ENCODE peak calls at places on chromosomes 5 and 9, in six cellular contexts. One of them, this sample, is unnamed.
A peak's percentile ranks its signal among the peaks of the same experiment; 100 is the strongest.

GRCh38 chr9:36738318-36738975 is 165.8 kb downstream of the MELK start:
- DNase-seq in Peyer's patch: no peak
- DNase-seq in gastrocnemius medialis: no peak
- DNase-seq in suprapubic skin: no peak
- DNase-seq in adrenal gland: no peak
- DNase-seq in GM12892: no peak
- DNase-seq in this sample: no peak

GRCh38 chr9:127863179-127863578 is 8.7 kb upstream of the ENG start:
- DNase-seq in Peyer's patch: no peak
- DNase-seq in gastrocnemius medialis: no peak
- DNase-seq in suprapubic skin: no peak
- DNase-seq in adrenal gland: no peak
- DNase-seq in GM12892: no peak
- DNase-seq in this sample: no peak

GRCh38 chr5:159734366-159734765 is 181.9 kb upstream of the ADRA1B start:
- DNase-seq in Peyer's patch: no peak
- DNase-seq in gastrocnemius medialis: no peak
- DNase-seq in suprapubic skin: no peak
- DNase-seq in adrenal gland: no peak
- DNase-seq in GM12892: no peak
- DNase-seq in this sample: no peak

GRCh38 chr5:140647042-140647341 is 438 bp downstream of the NDUFA2 start:
- DNase-seq in Peyer's patch: no peak
- DNase-seq in gastrocnemius medialis: no peak
- DNase-seq in suprapubic skin: no peak
- DNase-seq in adrenal gland: no peak
- DNase-seq in GM12892: no peak
- DNase-seq in this sample: no peak

GRCh38 chr9:77469515-77470197 is 178.5 kb downstream of the GNA14 start:
- DNase-seq in Peyer's patch: no peak
- DNase-seq in gastrocnemius medialis: no peak
- DNase-seq in suprapubic skin: no peak
- DNase-seq in adrenal gland: no peak
- DNase-seq in GM12892: no peak
- DNase-seq in this sample: no peak

GRCh38 chr5:57662991-57663390 is 180.4 kb upstream of the ACTBL2 start:
- DNase-seq in Peyer's patch: no peak
- DNase-seq in gastrocnemius medialis: no peak
- DNase-seq in suprapubic skin: no peak
- DNase-seq in adrenal gland: no peak
- DNase-seq in GM12892: no peak
- DNase-seq in this sample: no peak

GRCh38 chr5:43422143-43422542 is 10.0 kb upstream of the CCL28 start:
- DNase-seq in Peyer's patch: no peak
- DNase-seq in gastrocnemius medialis: no peak
- DNase-seq in suprapubic skin: no peak
- DNase-seq in adrenal gland: no peak
- DNase-seq in GM12892: no peak
- DNase-seq in this sample: no peak

GRCh38 chr5:91022518-91022917 is 360.6 kb downstream of the ARRDC3 start:
- DNase-seq in Peyer's patch: no peak
- DNase-seq in gastrocnemius medialis: no peak
- DNase-seq in suprapubic skin: no peak
- DNase-seq in adrenal gland: peak; percentile 37
- DNase-seq in GM12892: no peak
- DNase-seq in this sample: no peak

GRCh38 chr5:111670826-111671492 is 86.0 kb downstream of the NREP start:
- DNase-seq in Peyer's patch: no peak
- DNase-seq in gastrocnemius medialis: no peak
- DNase-seq in suprapubic skin: no peak
- DNase-seq in adrenal gland: no peak
- DNase-seq in GM12892: no peak
- DNase-seq in this sample: no peak

GRCh38 chr5:105954341-105954740 is 1716.4 kb downstream of the EFNA5 start:
- DNase-seq in Peyer's patch: no peak
- DNase-seq in gastrocnemius medialis: no peak
- DNase-seq in suprapubic skin: no peak
- DNase-seq in adrenal gland: no peak
- DNase-seq in GM12892: no peak
- DNase-seq in this sample: no peak

GRCh38 chr9:89363311-89363670 is 45.0 kb downstream of the SECISBP2 start:
- DNase-seq in Peyer's patch: peak; percentile 37
- DNase-seq in gastrocnemius medialis: peak; percentile 0
- DNase-seq in suprapubic skin: peak; percentile 78
- DNase-seq in adrenal gland: no peak
- DNase-seq in GM12892: no peak
- DNase-seq in this sample: no peak

DNA sequence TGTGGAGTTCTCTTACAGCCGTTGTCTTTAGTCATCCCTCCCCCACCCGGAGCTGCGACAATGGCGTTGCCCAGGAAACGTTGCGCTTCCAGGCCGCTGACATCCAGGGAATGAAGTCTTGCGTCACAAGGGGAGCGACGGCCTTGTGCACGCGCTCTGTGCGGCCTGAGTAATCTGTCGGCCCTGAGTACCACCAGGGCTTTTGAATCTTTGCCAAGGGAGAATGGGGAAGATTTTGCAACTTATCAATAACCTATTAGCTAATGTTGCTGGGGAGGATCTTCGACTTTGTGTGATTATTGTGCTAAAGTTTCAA is at the start of gene SOX30:
- DNase-seq in Peyer's patch: no peak
- DNase-seq in gastrocnemius medialis: no peak
- DNase-seq in suprapubic skin: no peak
- DNase-seq in adrenal gland: no peak
- DNase-seq in GM12892: no peak
- DNase-seq in this sample: no peak
- TF ChIP-seq POLR2A in Peyer's patch: no peak
- TF ChIP-seq POLR2A in gastrocnemius medialis: no peak
- TF ChIP-seq POLR2A in suprapubic skin: no peak
- TF ChIP-seq POLR2A in adrenal gland: no peak
- TF ChIP-seq POLR2A in GM12892: no peak
- TF ChIP-seq POLR2A in this sample: no peak

GRCh38 chr5:62154758-62155157 is 151.2 kb upstream of the KIF2A start:
- DNase-seq in Peyer's patch: no peak
- DNase-seq in gastrocnemius medialis: no peak
- DNase-seq in suprapubic skin: no peak
- DNase-seq in adrenal gland: no peak
- DNase-seq in GM12892: no peak
- DNase-seq in this sample: no peak
- TF ChIP-seq POLR2A in Peyer's patch: no peak
- TF ChIP-seq POLR2A in gastrocnemius medialis: no peak
- TF ChIP-seq POLR2A in suprapubic skin: no peak
- TF ChIP-seq POLR2A in adrenal gland: no peak
- TF ChIP-seq POLR2A in GM12892: no peak
- TF ChIP-seq POLR2A in this sample: no peak

DNA sequence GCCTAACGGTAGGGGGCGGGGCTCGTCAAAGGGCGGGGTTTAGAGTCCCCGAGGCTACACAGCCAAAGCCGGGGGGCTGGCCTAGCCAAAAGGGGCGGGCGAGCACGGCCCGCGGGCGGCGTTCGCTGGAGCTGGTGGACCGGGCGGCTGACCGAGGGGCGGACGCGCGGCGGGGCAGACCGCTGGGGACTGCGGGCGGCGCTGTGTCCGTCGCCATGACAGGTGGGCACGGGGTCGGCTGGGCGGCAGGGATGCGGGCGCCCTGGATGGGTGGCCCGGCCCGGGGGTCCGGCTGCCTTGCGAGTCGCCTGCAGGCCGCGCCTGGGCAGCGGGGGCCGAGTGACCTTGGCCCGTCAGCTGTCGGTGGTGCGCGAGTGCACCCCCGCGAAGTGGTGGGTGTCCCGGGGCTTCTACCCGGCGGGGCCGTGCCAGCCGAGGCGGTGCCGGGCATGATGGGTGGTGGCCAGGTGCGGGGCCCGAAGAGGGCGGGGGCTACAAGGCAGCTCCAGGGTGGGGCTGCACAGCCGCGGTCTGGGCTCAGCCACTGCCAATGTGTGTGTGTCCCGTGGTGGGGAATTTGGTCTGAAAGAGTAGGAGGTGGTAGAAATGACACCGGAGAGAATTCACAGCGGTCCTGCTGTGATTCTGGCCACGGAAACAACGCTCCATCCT is at the start of gene CARD19:
- DNase-seq in Peyer's patch: peak; percentile 79
- DNase-seq in gastrocnemius medialis: peak; percentile 48
- DNase-seq in suprapubic skin: no peak
- DNase-seq in adrenal gland: peak; percentile 72
- DNase-seq in GM12892: peak; percentile 50
- DNase-seq in this sample: no peak
- TF ChIP-seq POLR2A in Peyer's patch: peak; percentile 96
- TF ChIP-seq POLR2A in gastrocnemius medialis: peak; percentile 99
- TF ChIP-seq POLR2A in suprapubic skin: no peak
- TF ChIP-seq POLR2A in adrenal gland: peak; percentile 97
- TF ChIP-seq POLR2A in GM12892: peak; percentile 71
- TF ChIP-seq POLR2A in this sample: no peak

GRCh38 chr5:11310158-11310557 is 549.1 kb upstream of the DAP start:
- DNase-seq in Peyer's patch: no peak
- DNase-seq in gastrocnemius medialis: no peak
- DNase-seq in suprapubic skin: no peak
- DNase-seq in adrenal gland: no peak
- DNase-seq in GM12892: no peak
- DNase-seq in this sample: no peak

GRCh38 chr5:11306365-11306764 is 545.3 kb upstream of the DAP start:
- DNase-seq in Peyer's patch: no peak
- DNase-seq in gastrocnemius medialis: no peak
- DNase-seq in suprapubic skin: no peak
- DNase-seq in adrenal gland: no peak
- DNase-seq in GM12892: no peak
- DNase-seq in this sample: no peak

GRCh38 chr5:11311731-11312130 is 550.7 kb upstream of the DAP start:
- DNase-seq in Peyer's patch: no peak
- DNase-seq in gastrocnemius medialis: no peak
- DNase-seq in suprapubic skin: no peak
- DNase-seq in adrenal gland: no peak
- DNase-seq in GM12892: no peak
- DNase-seq in this sample: no peak

DNA sequence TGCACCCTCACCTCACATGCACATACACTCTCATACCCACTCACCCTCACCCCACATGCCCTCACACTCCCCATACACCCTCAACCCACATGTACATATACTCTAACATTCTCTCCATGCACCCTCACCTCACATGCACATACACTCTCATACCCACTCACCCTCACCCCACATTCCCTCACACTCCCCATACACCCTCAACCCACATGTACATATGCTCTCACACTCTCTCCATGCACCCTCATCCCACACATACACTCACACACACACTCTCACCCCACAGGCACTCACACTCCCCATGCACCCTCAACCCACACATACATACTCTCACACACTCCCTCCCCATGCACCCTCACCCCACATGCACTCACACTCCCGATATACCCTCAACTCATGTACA is 550.2 kb upstream of the DAP start:
- DNase-seq in Peyer's patch: no peak
- DNase-seq in gastrocnemius medialis: no peak
- DNase-seq in suprapubic skin: no peak
- DNase-seq in adrenal gland: no peak
- DNase-seq in GM12892: no peak
- DNase-seq in this sample: no peak
- TF ChIP-seq POLR2A in Peyer's patch: no peak
- TF ChIP-seq POLR2A in gastrocnemius medialis: no peak
- TF ChIP-seq POLR2A in suprapubic skin: no peak
- TF ChIP-seq POLR2A in adrenal gland: no peak
- TF ChIP-seq POLR2A in GM12892: no peak
- TF ChIP-seq POLR2A in this sample: no peak

GRCh38 chr9:14251146-14252071 is 62.5 kb downstream of the NFIB start:
- DNase-seq in Peyer's patch: peak; percentile 66
- DNase-seq in gastrocnemius medialis: peak; percentile 81
- DNase-seq in suprapubic skin: peak; percentile 85
- DNase-seq in adrenal gland: peak; percentile 71
- DNase-seq in GM12892: no peak
- DNase-seq in this sample: no peak
- TF ChIP-seq POLR2A in Peyer's patch: no peak
- TF ChIP-seq POLR2A in gastrocnemius medialis: no peak
- TF ChIP-seq POLR2A in suprapubic skin: no peak
- TF ChIP-seq POLR2A in adrenal gland: no peak
- TF ChIP-seq POLR2A in GM12892: no peak
- TF ChIP-seq POLR2A in this sample: no peak

GRCh38 chr5:173964491-173964890 is 24.5 kb upstream of the C5orf47 start:
- DNase-seq in Peyer's patch: no peak
- DNase-seq in gastrocnemius medialis: no peak
- DNase-seq in suprapubic skin: no peak
- DNase-seq in adrenal gland: no peak
- DNase-seq in GM12892: no peak
- DNase-seq in this sample: no peak

GRCh38 chr5:173968154-173968553 is 20.8 kb upstream of the C5orf47 start:
- DNase-seq in Peyer's patch: no peak
- DNase-seq in gastrocnemius medialis: no peak
- DNase-seq in suprapubic skin: no peak
- DNase-seq in adrenal gland: no peak
- DNase-seq in GM12892: no peak
- DNase-seq in this sample: no peak

GRCh38 chr5:173963107-173963506 is 25.9 kb upstream of the C5orf47 start:
- DNase-seq in Peyer's patch: no peak
- DNase-seq in gastrocnemius medialis: peak; percentile 46
- DNase-seq in suprapubic skin: no peak
- DNase-seq in adrenal gland: peak; percentile 71
- DNase-seq in GM12892: no peak
- DNase-seq in this sample: no peak

GRCh38 chr5:173962436-173962835 is 26.5 kb upstream of the C5orf47 start:
- DNase-seq in Peyer's patch: no peak
- DNase-seq in gastrocnemius medialis: no peak
- DNase-seq in suprapubic skin: no peak
- DNase-seq in adrenal gland: no peak
- DNase-seq in GM12892: no peak
- DNase-seq in this sample: no peak

GRCh38 chr5:173963867-173964429 is 25.0 kb upstream of the C5orf47 start:
- DNase-seq in Peyer's patch: no peak
- DNase-seq in gastrocnemius medialis: no peak
- DNase-seq in suprapubic skin: no peak
- DNase-seq in adrenal gland: peak; percentile 54
- DNase-seq in GM12892: no peak
- DNase-seq in this sample: no peak
- TF ChIP-seq POLR2A in Peyer's patch: no peak
- TF ChIP-seq POLR2A in gastrocnemius medialis: no peak
- TF ChIP-seq POLR2A in suprapubic skin: no peak
- TF ChIP-seq POLR2A in adrenal gland: no peak
- TF ChIP-seq POLR2A in GM12892: no peak
- TF ChIP-seq POLR2A in this sample: no peak

DNA sequence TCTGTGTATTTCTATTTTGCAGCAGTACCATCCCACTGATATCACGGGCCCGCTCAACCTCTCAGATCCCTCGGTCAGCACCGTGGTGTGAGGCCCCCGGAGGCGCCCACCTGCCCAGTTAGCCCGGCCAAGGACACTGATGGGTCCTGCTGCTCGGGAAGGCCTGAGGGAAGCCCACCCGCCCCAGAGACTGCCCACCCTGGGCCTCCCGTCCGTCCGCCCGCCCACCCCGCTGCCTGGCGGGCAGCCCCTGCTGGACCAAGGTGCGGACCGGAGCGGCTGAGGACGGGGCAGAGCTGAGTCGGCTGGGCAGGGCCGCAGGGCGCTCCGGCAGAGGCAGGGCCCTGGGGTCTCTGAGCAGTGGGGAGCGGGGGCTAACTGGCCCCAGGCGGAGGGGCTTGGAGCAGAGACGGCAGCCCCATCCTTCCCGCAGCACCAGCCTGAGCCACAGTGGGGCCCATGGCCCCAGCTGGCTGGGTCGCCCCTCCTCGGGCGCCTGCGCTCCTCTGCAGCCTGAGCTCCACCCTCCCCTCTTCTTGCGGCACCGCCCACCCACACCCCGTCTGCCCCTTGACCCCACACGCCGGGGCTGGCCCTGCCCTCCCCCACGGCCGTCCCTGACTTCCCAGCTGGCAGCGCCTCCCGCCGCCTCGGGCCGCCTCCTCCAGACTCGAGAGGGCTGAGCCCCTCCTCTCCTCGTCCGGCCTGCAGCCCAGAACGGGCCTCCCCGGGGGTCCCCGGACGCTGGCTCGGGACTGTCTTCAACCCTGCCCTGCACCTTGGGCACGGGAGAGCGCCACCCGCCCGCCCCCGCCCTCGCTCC is 1.9 kb downstream of the LRRC26 start:
- DNase-seq in Peyer's patch: peak; percentile 84
- DNase-seq in gastrocnemius medialis: no peak
- DNase-seq in suprapubic skin: no peak
- DNase-seq in adrenal gland: no peak
- DNase-seq in GM12892: no peak
- DNase-seq in this sample: no peak
- TF ChIP-seq POLR2A in Peyer's patch: no peak
- TF ChIP-seq POLR2A in gastrocnemius medialis: no peak
- TF ChIP-seq POLR2A in suprapubic skin: no peak
- TF ChIP-seq POLR2A in adrenal gland: no peak
- TF ChIP-seq POLR2A in GM12892: no peak
- TF ChIP-seq POLR2A in this sample: no peak

This sample was measured in esophagus squamous epithelium.